ENCODE peak calls at places on chromosomes 6 and 20, in four cellular contexts. One of them, this sample, is unnamed.

GRCh38 chr6:7051780-7052440 is 55.9 kb upstream of the RREB1 start:
- DNase-seq in GM12878: no peak
- DNase-seq in HepG2: no peak
- DNase-seq in K562: no peak
- DNase-seq in this sample: peak; percentile 52

GRCh38 chr6:135830452-135830851 is 21.0 kb upstream of the PDE7B start:
- DNase-seq in K562: no peak
- DNase-seq in HepG2: no peak
- DNase-seq in GM12878: no peak
- DNase-seq in this sample: no peak

GRCh38 chr6:3382399-3383279 is 74.2 kb downstream of the SLC22A23 start:
- DNase-seq in HepG2: peak; percentile 94
- DNase-seq in GM12878: no peak
- DNase-seq in K562: no peak
- DNase-seq in this sample: no peak

GRCh38 chr20:6231551-6231950 is 108.7 kb upstream of the FERMT1 start:
- DNase-seq in GM12878: no peak
- DNase-seq in K562: no peak
- DNase-seq in HepG2: no peak
- DNase-seq in this sample: no peak

GRCh38 chr20:37519508-37520416 is 1.3 kb upstream of the NNAT start:
- DNase-seq in K562: no peak
- DNase-seq in GM12878: no peak
- DNase-seq in HepG2: peak; percentile 70
- DNase-seq in this sample: peak; percentile 39

GRCh38 chr6:42021847-42022754 is 28.2 kb upstream of the TAF8 start:
- DNase-seq in K562: no peak
- DNase-seq in GM12878: no peak
- DNase-seq in HepG2: no peak
- DNase-seq in this sample: no peak

GRCh38 chr6:80183019-80183418 is 76.5 kb downstream of the BCKDHB start:
- DNase-seq in K562: no peak
- DNase-seq in HepG2: no peak
- DNase-seq in GM12878: no peak
- DNase-seq in this sample: no peak

GRCh38 chr6:162873537-162873936 is 145.8 kb downstream of the PACRG start:
- DNase-seq in GM12878: no peak
- DNase-seq in HepG2: no peak
- DNase-seq in K562: no peak
- DNase-seq in this sample: no peak

GRCh38 chr6:116101298-116101718 is 655 bp downstream of the NT5DC1 start:
- DNase-seq in K562: peak; percentile 86
- DNase-seq in HepG2: no peak
- DNase-seq in GM12878: no peak
- DNase-seq in this sample: no peak

GRCh38 chr6:56938634-56939294 is 16.1 kb upstream of the BEND6 start:
- DNase-seq in GM12878: no peak
- DNase-seq in HepG2: peak; percentile 13
- DNase-seq in K562: no peak
- DNase-seq in this sample: no peak

GRCh38 chr6:5996701-5997419 is 9.9 kb downstream of the NRN1 start:
- DNase-seq in HepG2: no peak
- DNase-seq in K562: no peak
- DNase-seq in GM12878: no peak
- DNase-seq in this sample: peak; percentile 63

GRCh38 chr6:83226517-83226916 is 33.4 kb downstream of the RWDD2A start:
- DNase-seq in GM12878: no peak
- DNase-seq in K562: no peak
- DNase-seq in HepG2: no peak
- DNase-seq in this sample: no peak

GRCh38 chr6:147033267-147033666 is 170.9 kb upstream of the STXBP5 start:
- DNase-seq in GM12878: no peak
- DNase-seq in K562: no peak
- DNase-seq in HepG2: no peak
- DNase-seq in this sample: no peak

GRCh38 chr6:84785676-84786075 is 21.3 kb upstream of the TBX18 start:
- DNase-seq in HepG2: no peak
- DNase-seq in K562: no peak
- DNase-seq in GM12878: no peak
- DNase-seq in this sample: no peak

GRCh38 chr6:26194329-26194701 is 107.1 kb downstream of the HFE start:
- DNase-seq in K562: no peak
- DNase-seq in HepG2: no peak
- DNase-seq in GM12878: no peak
- DNase-seq in this sample: no peak

GRCh38 chr6:143059616-143060353 is 904 bp upstream of the AIG1 start:
- DNase-seq in K562: no peak
- DNase-seq in GM12878: no peak
- DNase-seq in HepG2: peak; percentile 97
- DNase-seq in this sample: no peak

GRCh38 chr6:148251286-148251685 is 91.4 kb upstream of the SASH1 start:
- DNase-seq in K562: no peak
- DNase-seq in GM12878: no peak
- DNase-seq in HepG2: peak; percentile 37
- DNase-seq in this sample: peak; percentile 30

GRCh38 chr6:129725341-129725740 is 15.4 kb upstream of the ARHGAP18 start:
- DNase-seq in K562: no peak
- DNase-seq in HepG2: no peak
- DNase-seq in GM12878: no peak
- DNase-seq in this sample: no peak

GRCh38 chr6:26556263-26557070 is 18.3 kb downstream of the HMGN4 start:
- DNase-seq in HepG2: peak; percentile 93
- DNase-seq in K562: peak; percentile 85
- DNase-seq in GM12878: no peak
- DNase-seq in this sample: no peak

GRCh38 chr6:143279385-143279784 is 171.1 kb downstream of the ADAT2 start:
- DNase-seq in HepG2: peak; percentile 34
- DNase-seq in K562: peak; percentile 63
- DNase-seq in GM12878: no peak
- DNase-seq in this sample: peak; percentile 51

GRCh38 chr6:22035690-22036089 is 261.1 kb downstream of the PRL start:
- DNase-seq in GM12878: no peak
- DNase-seq in HepG2: no peak
- DNase-seq in K562: no peak
- DNase-seq in this sample: no peak

GRCh38 chr6:159234102-159234553 is 64.9 kb downstream of the FNDC1 start:
- DNase-seq in HepG2: no peak
- DNase-seq in K562: no peak
- DNase-seq in GM12878: no peak
- DNase-seq in this sample: no peak

GRCh38 chr20:24780648-24781047 is 168.4 kb upstream of the CST7 start:
- DNase-seq in GM12878: no peak
- DNase-seq in HepG2: no peak
- DNase-seq in K562: no peak
- DNase-seq in this sample: no peak

GRCh38 chr6:161575508-161576254 is 301.8 kb upstream of the AGPAT4 start:
- DNase-seq in GM12878: no peak
- DNase-seq in HepG2: no peak
- DNase-seq in K562: no peak
- DNase-seq in this sample: no peak

GRCh38 chr6:158398252-158399024 is 86.2 kb downstream of the TULP4 start:
- DNase-seq in K562: no peak
- DNase-seq in HepG2: no peak
- DNase-seq in GM12878: no peak
- DNase-seq in this sample: no peak

GRCh38 chr6:125030969-125031368 is 68.7 kb downstream of the RNF217 start:
- DNase-seq in HepG2: no peak
- DNase-seq in GM12878: no peak
- DNase-seq in K562: no peak
- DNase-seq in this sample: no peak

GRCh38 chr20:24910461-24910860 is 38.6 kb upstream of the CST7 start:
- DNase-seq in HepG2: no peak
- DNase-seq in GM12878: no peak
- DNase-seq in K562: no peak
- DNase-seq in this sample: no peak

GRCh38 chr6:131954775-131955107 is 3.6 kb upstream of the CCN2 start:
- DNase-seq in HepG2: peak; percentile 68
- DNase-seq in K562: no peak
- DNase-seq in GM12878: no peak
- DNase-seq in this sample: peak; percentile 21

GRCh38 chr20:32509639-32510066 is 75.5 kb downstream of the NOL4L start:
- DNase-seq in K562: no peak
- DNase-seq in HepG2: peak; percentile 91
- DNase-seq in GM12878: no peak
- DNase-seq in this sample: no peak

GRCh38 chr20:45407067-45407745 is 883 bp upstream of the DBNDD2 start:
- DNase-seq in GM12878: no peak
- DNase-seq in HepG2: no peak
- DNase-seq in K562: peak; percentile 34
- DNase-seq in this sample: peak; percentile 17

GRCh38 chr6:122622404-122622938 is 12.3 kb downstream of the PKIB start:
- DNase-seq in HepG2: no peak
- DNase-seq in GM12878: no peak
- DNase-seq in K562: no peak
- DNase-seq in this sample: peak; percentile 12

GRCh38 chr6:75236630-75237029 is 7.0 kb downstream of the COX7A2 start:
- DNase-seq in HepG2: no peak
- DNase-seq in GM12878: no peak
- DNase-seq in K562: no peak
- DNase-seq in this sample: no peak

GRCh38 chr20:47358672-47359532 is 2.4 kb upstream of the ZMYND8 start:
- DNase-seq in HepG2: peak; percentile 100
- DNase-seq in GM12878: no peak
- DNase-seq in K562: peak; percentile 63
- DNase-seq in this sample: no peak

GRCh38 chr6:166512567-166512966 is 73.9 kb downstream of the RAMACL start:
- DNase-seq in K562: no peak
- DNase-seq in GM12878: no peak
- DNase-seq in HepG2: no peak
- DNase-seq in this sample: no peak

GRCh38 chr6:166516256-166516655 is 70.2 kb downstream of the RAMACL start:
- DNase-seq in HepG2: no peak
- DNase-seq in GM12878: no peak
- DNase-seq in K562: no peak
- DNase-seq in this sample: no peak

GRCh38 chr6:166511316-166511715 is 75.2 kb downstream of the RAMACL start:
- DNase-seq in HepG2: no peak
- DNase-seq in GM12878: no peak
- DNase-seq in K562: no peak
- DNase-seq in this sample: no peak

GRCh38 chr6:166515072-166515810 is 71.2 kb downstream of the RAMACL start:
- DNase-seq in K562: peak; percentile 22
- DNase-seq in HepG2: peak; percentile 14
- DNase-seq in GM12878: no peak
- DNase-seq in this sample: peak; percentile 37

DNA sequence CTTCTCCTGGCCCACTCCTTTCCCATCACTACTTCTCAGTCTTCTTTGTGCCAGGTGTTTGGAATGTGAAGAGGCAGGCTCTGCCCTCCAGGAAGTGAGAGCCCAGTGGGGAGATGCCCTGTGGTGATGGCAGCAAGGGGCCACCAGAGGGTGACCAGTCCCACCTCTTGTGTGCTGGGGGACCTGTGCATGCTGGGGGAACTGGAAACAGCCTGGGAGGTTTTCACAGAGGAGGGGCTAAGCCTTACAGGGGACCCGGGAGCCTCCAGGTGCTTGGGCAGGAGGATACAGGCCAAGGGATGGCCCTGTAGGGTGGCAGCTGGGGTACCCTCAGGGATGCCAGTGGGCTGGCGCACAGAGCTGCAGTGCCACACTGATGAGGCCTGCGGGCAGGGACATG is 72.3 kb downstream of the RAMACL start:
- DNase-seq in HepG2: no peak
- DNase-seq in K562: no peak
- DNase-seq in GM12878: no peak
- DNase-seq in this sample: no peak
- TF ChIP-seq SP1 in HepG2: no peak
- TF ChIP-seq SP1 in K562: no peak
- TF ChIP-seq SP1 in GM12878: no peak
- TF ChIP-seq SP1 in this sample: no peak

DNA sequence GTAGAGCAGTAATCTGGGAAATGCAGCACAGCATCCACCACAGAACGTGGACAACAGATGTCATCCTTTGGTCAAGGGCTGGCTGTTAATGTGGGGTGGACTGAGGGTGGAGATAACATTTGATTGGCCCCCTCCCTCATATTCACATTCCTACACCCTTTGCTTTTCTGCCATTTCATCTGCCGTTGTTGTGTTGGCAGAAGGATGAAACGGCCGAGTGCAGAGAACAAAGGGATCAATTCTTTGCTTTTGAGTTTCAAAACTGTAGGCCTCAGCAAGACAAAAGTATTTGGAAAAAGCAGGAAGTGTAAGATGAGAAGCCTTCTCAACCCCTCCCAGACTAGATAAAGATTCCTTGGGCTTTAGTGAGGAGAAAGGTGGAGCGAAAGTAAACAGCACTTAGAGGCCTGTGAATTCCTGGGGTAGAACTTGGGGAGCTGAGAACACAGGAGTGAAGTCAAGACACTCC is 74.2 kb upstream of the PHIP start:
- DNase-seq in K562: peak; percentile 12
- DNase-seq in GM12878: no peak
- DNase-seq in HepG2: peak; percentile 24
- DNase-seq in this sample: no peak
- TF ChIP-seq TARDBP in K562: no peak
- TF ChIP-seq TARDBP in GM12878: no peak
- TF ChIP-seq TARDBP in HepG2: no peak
- TF ChIP-seq TARDBP in this sample: no peak

GRCh38 chr6:105867280-105867679 is 218.9 kb upstream of the PRDM1 start:
- DNase-seq in HepG2: no peak
- DNase-seq in K562: no peak
- DNase-seq in GM12878: no peak
- DNase-seq in this sample: no peak
- TF ChIP-seq SP1 in HepG2: no peak
- TF ChIP-seq SP1 in K562: no peak
- TF ChIP-seq SP1 in GM12878: no peak
- TF ChIP-seq SP1 in this sample: no peak

GRCh38 chr6:28884423-28885148 is 39.2 kb downstream of the TRIM27 start:
- DNase-seq in GM12878: no peak
- DNase-seq in K562: no peak
- DNase-seq in HepG2: peak; percentile 51
- DNase-seq in this sample: no peak
- TF ChIP-seq TARDBP in GM12878: no peak
- TF ChIP-seq TARDBP in K562: no peak
- TF ChIP-seq TARDBP in HepG2: no peak
- TF ChIP-seq TARDBP in this sample: no peak